ENCODE peak calls at places on chromosomes 1 and 21, in nine cellular contexts. H is upper lobe of right lung; R is OCI-LY7; M is astrocyte of the cerebellum; O is CD8-positive, alpha-beta T cell; J is K562; I is AG09319; D is breast epithelium; P is heart right ventricle. K is an unnamed sample.

GRCh38 chr1:190001187-190001586 is 476.5 kb downstream of the BRINP3 start:
- DNase-seq in D (no peak), O (no peak), M (no peak), I (no peak), J (no peak), R (no peak), P (no peak), H (no peak), K (no peak)

GRCh38 chr1:56645663-56646330 is 683 bp downstream of the PRKAA2 start:
- DNase-seq in J (no peak), P (no peak), O (no peak), D (no peak), H (no peak), M (no peak), R (no peak), I (no peak), K (peak)

GRCh38 chr21:36059823-36060158 is 535 bp downstream of the SETD4 start:
- DNase-seq in J (peak), I (no peak), O (no peak), D (no peak), R (no peak), H (peak), M (no peak), P (peak), K (no peak)

GRCh38 chr1:40404670-40405462 is 31.3 kb downstream of the SMAP2 start:
- DNase-seq in I (peak), O (no peak), M (peak), D (no peak), P (no peak), R (peak), J (peak), H (no peak), K (peak)

GRCh38 chr1:167442854-167443565 is 75.3 kb downstream of the CD247 start:
- DNase-seq in H (no peak), R (no peak), O (peak), J (peak), I (no peak), P (no peak), D (no peak), M (no peak), K (no peak)

GRCh38 chr1:6243993-6244392 is at the start of gene HES3:
- DNase-seq in H (no peak), M (no peak), R (no peak), J (no peak), P (no peak), D (no peak), I (no peak), O (no peak), K (no peak)

GRCh38 chr1:206909167-206909882 is 12.1 kb downstream of the IL24 start:
- DNase-seq in O (peak), H (peak), M (no peak), J (peak), D (peak), P (peak), I (no peak), R (no peak), K (peak)

GRCh38 chr1:36889846-36890245 is 144.5 kb downstream of the GRIK3 start:
- DNase-seq in P (no peak), D (no peak), J (no peak), M (no peak), O (no peak), H (no peak), I (no peak), R (no peak), K (no peak)

GRCh38 chr1:33826711-33827110 is 37.2 kb upstream of the HMGB4 start:
- DNase-seq in P (no peak), R (no peak), M (no peak), H (no peak), I (no peak), J (no peak), O (no peak), D (no peak), K (no peak)

GRCh38 chr1:8381618-8382017 is 63.7 kb downstream of the SLC45A1 start:
- DNase-seq in J (no peak), M (no peak), H (no peak), P (no peak), D (no peak), I (peak), O (no peak), R (no peak), K (no peak)

GRCh38 chr21:28632718-28633408 is 359.8 kb downstream of the LTN1 start:
- DNase-seq in H (no peak), O (no peak), I (no peak), M (no peak), P (no peak), R (no peak), J (no peak), D (no peak), K (no peak)

GRCh38 chr1:30690115-30690645 is 33.2 kb downstream of the MATN1 start:
- DNase-seq in P (no peak), R (no peak), O (no peak), D (peak), J (no peak), I (no peak), H (peak), M (no peak), K (no peak)

GRCh38 chr1:54401799-54402198 is 4.4 kb downstream of the SSBP3 start:
- DNase-seq in J (no peak), H (no peak), R (no peak), M (no peak), I (no peak), P (no peak), O (no peak), D (no peak), K (no peak)

GRCh38 chr21:45019076-45019886 is 55.1 kb upstream of the ADARB1 start:
- DNase-seq in D (no peak), I (no peak), M (no peak), R (no peak), H (peak), J (no peak), O (no peak), P (peak), K (no peak)

GRCh38 chr1:162937721-162938395 is 76.9 kb upstream of the CCDC190 start:
- DNase-seq in P (no peak), J (no peak), H (no peak), D (no peak), M (no peak), I (no peak), R (no peak), O (no peak), K (no peak)

GRCh38 chr1:219745070-219745469 is 132.2 kb upstream of the ZC3H11B start:
- DNase-seq in H (no peak), I (no peak), J (no peak), D (no peak), O (no peak), R (no peak), M (no peak), P (no peak), K (no peak)

GRCh38 chr1:239918633-239919032 is 173.1 kb upstream of the FMN2 start:
- DNase-seq in R (no peak), I (no peak), P (no peak), J (no peak), H (no peak), O (no peak), D (no peak), M (no peak), K (no peak)

GRCh38 chr1:227666286-227666685 is 68.8 kb downstream of the JMJD4 start:
- DNase-seq in R (no peak), I (no peak), J (no peak), D (no peak), H (no peak), O (no peak), M (no peak), P (no peak), K (no peak)

GRCh38 chr1:68493193-68493592 is 3.7 kb downstream of the DEPDC1 start:
- DNase-seq in M (no peak), P (no peak), H (no peak), D (no peak), R (no peak), J (no peak), I (no peak), O (no peak), K (no peak)

GRCh38 chr1:231106347-231106746 is 55.5 kb upstream of the TRIM67 start:
- DNase-seq in M (peak), H (no peak), P (no peak), I (peak), D (no peak), R (no peak), O (no peak), J (no peak), K (no peak)

GRCh38 chr1:39104158-39105060 is 78.3 kb downstream of the NDUFS5 start:
- DNase-seq in I (no peak), O (no peak), M (no peak), J (no peak), R (no peak), P (no peak), H (no peak), D (no peak), K (no peak)

GRCh38 chr1:19772053-19772452 is 27.7 kb downstream of the TMCO4 start:
- DNase-seq in R (no peak), M (no peak), J (no peak), H (no peak), O (no peak), D (no peak), I (no peak), P (no peak), K (no peak)

GRCh38 chr1:230375795-230376194 is 50.3 kb downstream of the PGBD5 start:
- DNase-seq in P (no peak), R (no peak), O (no peak), D (no peak), M (no peak), J (no peak), H (no peak), I (no peak), K (no peak)

GRCh38 chr1:110936567-110936966 is 27.2 kb downstream of the LRIF1 start:
- DNase-seq in O (no peak), J (no peak), P (no peak), H (no peak), I (no peak), R (no peak), M (no peak), D (no peak), K (no peak)

GRCh38 chr1:54407957-54408700 is 1.9 kb upstream of the SSBP3 start:
- DNase-seq in O (no peak), D (no peak), R (no peak), I (no peak), M (peak), H (no peak), J (peak), P (no peak), K (no peak)

GRCh38 chr21:43686811-43687565 is 27.6 kb downstream of the RRP1B start:
- DNase-seq in J (no peak), O (no peak), R (no peak), P (no peak), I (no peak), M (no peak), D (no peak), H (no peak), K (no peak)

GRCh38 chr1:92949937-92950817 is 11.1 kb downstream of the DIPK1A start:
- DNase-seq in P (no peak), R (peak), M (no peak), H (no peak), I (no peak), O (no peak), J (no peak), D (no peak), K (no peak)

GRCh38 chr1:7561331-7561921 is 209.7 kb upstream of the VAMP3 start:
- DNase-seq in D (no peak), P (no peak), M (no peak), O (no peak), H (peak), I (no peak), J (peak), R (no peak), K (no peak)

GRCh38 chr21:44916965-44917364 is 3.7 kb downstream of the ITGB2 start:
- DNase-seq in H (no peak), M (peak), D (no peak), O (no peak), J (no peak), R (no peak), P (no peak), I (no peak), K (no peak)

GRCh38 chr1:101567582-101568189 is 330.9 kb downstream of the S1PR1 start:
- DNase-seq in J (peak), I (no peak), H (peak), R (peak), O (peak), D (no peak), M (no peak), P (peak), K (peak)

GRCh38 chr1:21468597-21468996 is 28.7 kb downstream of the NBPF3 start:
- DNase-seq in M (no peak), D (no peak), R (peak), P (no peak), H (no peak), J (peak), I (no peak), O (no peak), K (peak)
- TF ChIP-seq CTCF in M (peak), D (no peak), R (peak), P (peak), H (peak), J (peak), I (peak), O (peak), K (peak)

GRCh38 chr1:53190210-53190611 is 6.4 kb upstream of the CPT2 start:
- DNase-seq in R (no peak), P (no peak), J (peak), D (no peak), O (no peak), I (no peak), M (no peak), H (no peak), K (no peak)
- TF ChIP-seq CTCF in R (no peak), P (no peak), J (peak), D (no peak), O (no peak), I (no peak), M (no peak), H (no peak), K (no peak)

DNA sequence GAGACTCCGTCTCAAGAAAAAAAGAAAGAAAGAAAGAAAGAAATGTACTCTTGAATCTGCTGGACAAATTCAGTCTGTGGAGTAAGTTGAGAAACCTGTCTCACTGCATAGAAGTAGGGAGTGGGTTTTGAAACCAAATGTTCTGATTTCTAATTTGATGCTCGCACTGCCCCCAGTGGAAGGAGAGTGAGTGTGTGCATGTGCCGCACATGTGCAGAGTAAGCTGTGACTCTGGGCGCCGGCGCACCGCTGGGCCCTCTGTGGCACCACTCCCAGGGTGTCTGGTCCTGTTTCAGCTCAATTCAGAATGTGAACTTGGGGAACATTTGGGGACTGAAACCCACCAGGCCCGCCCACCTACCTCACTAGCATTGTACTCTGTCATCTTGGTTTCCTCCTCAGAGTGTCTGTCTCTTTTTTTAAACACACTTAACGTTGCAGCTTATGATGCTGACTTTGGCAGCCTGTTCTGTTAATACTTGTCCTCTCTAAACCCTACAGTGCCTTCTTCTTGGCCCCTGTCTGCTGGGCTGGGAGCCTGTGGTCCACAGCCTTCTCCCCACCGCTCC is 104.6 kb downstream of the CACNA1E start:
- DNase-seq in J (peak), H (no peak), M (no peak), R (no peak), I (no peak), O (no peak), D (no peak), P (no peak), K (no peak)
- TF ChIP-seq CTCF in J (peak), H (peak), M (no peak), R (peak), I (no peak), O (no peak), D (no peak), P (no peak), K (peak)

GRCh38 chr1:117150316-117150715 is 28.8 kb upstream of the TRIM45 start:
- DNase-seq in D (no peak), P (no peak), J (no peak), R (no peak), I (peak), O (no peak), M (no peak), H (no peak), K (no peak)
- TF ChIP-seq CTCF in D (no peak), P (peak), J (no peak), R (peak), I (no peak), O (no peak), M (no peak), H (no peak), K (no peak)

DNA sequence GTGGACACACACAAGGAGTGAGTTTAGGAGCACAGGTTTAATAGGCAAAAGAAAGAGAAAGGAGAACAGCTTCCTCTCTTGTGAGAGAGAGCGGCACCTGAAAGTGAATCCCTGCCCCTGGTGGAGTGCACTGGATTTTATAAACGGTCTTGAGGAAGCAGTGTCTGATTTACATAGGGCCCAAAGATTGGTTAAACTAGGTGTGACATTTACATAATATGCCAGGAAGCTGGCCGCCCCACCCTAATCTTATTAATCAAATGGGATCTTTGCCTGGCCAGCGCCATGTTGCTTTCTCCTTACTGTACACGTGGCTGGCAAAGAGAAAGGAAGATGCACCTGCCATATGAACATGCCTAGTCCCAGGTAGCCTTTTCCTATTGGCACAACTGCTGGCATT is 38.7 kb downstream of the CFH start:
- DNase-seq in D (no peak), J (no peak), O (no peak), P (no peak), H (no peak), R (no peak), I (no peak), M (no peak), K (no peak)
- TF ChIP-seq CTCF in D (no peak), J (no peak), O (no peak), P (no peak), H (no peak), R (no peak), I (no peak), M (no peak), K (no peak)

GRCh38 chr1:200634449-200635122 is 14.0 kb upstream of the KIF14 start:
- DNase-seq in D (no peak), O (no peak), R (no peak), J (no peak), P (no peak), H (no peak), M (no peak), I (no peak), K (no peak)
- TF ChIP-seq CTCF in D (no peak), O (no peak), R (peak), J (peak), P (no peak), H (no peak), M (no peak), I (no peak), K (peak)

GRCh38 chr1:197619008-197619640 is 156.2 kb downstream of the DENND1B start:
- DNase-seq in I (no peak), D (no peak), P (no peak), R (peak), H (no peak), M (peak), O (no peak), J (no peak), K (no peak)

GRCh38 chr1:197618065-197618464 is 157.2 kb downstream of the DENND1B start:
- DNase-seq in R (no peak), J (no peak), H (no peak), O (no peak), P (no peak), D (no peak), I (no peak), M (no peak), K (no peak)

GRCh38 chr1:197615693-197616011 is 159.6 kb downstream of the DENND1B start:
- DNase-seq in J (no peak), M (no peak), P (no peak), H (no peak), D (no peak), I (no peak), R (no peak), O (no peak), K (no peak)

GRCh38 chr1:197620660-197621273 is 154.5 kb downstream of the DENND1B start:
- DNase-seq in P (no peak), M (no peak), R (no peak), H (no peak), J (no peak), O (no peak), D (no peak), I (no peak), K (no peak)

DNA sequence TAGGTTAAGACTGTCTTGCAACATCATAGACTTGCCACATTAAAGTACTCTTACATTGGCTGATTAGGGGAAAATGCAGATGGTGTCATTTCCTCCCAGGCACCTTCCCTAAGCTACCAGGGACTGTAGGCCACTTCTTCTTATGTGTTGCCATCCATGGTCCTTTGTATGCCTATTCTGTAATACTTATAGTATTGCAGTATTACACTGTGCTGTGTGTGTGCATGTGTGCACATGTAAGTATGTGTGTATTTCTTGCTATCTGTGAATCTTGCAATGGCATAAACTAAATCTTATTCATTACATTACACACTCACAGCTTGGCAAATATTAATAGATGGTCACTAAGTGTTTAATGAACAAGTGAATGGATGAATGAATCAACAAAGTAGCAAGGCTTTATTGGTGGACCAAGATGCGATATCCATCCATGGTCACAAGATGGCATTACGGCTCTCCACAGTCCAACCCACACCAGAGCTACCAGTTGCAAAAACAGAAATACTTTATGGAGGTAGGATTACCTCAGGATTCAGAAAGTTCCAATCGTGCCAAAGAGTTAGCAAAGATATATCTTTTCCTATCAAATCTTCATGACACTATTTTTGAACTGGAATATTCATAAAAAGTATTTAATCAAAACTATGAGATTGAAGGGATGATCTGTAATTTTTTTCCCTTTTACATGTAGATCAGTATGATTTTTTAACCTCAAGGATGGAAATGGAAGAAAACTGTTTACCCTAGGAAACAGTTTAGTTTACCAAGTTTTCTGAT is 160.2 kb downstream of the DENND1B start:
- DNase-seq in I (no peak), H (no peak), D (no peak), O (no peak), P (no peak), R (peak), M (peak), J (peak), K (no peak)
- TF ChIP-seq CTCF in I (peak), H (peak), D (no peak), O (peak), P (peak), R (peak), M (peak), J (peak), K (peak)

GRCh38 chr1:235835226-235835625 is 31.5 kb downstream of the LYST start:
- DNase-seq in O (no peak), I (peak), J (no peak), R (no peak), H (no peak), P (no peak), M (no peak), D (no peak), K (no peak)
- TF ChIP-seq CTCF in O (no peak), I (peak), J (no peak), R (no peak), H (peak), P (peak), M (no peak), D (no peak), K (no peak)

DNA sequence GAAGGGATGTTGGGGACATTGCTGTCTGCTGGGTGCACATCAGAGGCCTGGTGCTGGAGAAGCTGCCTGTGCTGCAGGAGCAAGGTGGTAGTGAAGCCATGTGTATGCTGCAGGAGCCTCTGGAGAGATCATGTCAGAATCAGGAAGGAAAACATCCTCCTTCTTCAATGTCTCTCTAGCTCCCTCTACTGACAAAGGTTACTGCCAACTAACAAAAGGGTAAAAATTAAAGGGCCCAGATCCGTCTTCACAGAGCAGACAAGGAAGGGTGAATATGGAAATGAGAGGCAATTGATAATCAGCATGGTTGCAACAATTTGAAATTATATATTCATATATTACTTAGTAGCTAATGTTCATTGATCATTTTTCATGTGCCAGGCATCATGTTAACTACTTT is 32.2 kb downstream of the FAM177B start:
- DNase-seq in P (no peak), I (no peak), D (no peak), J (no peak), M (no peak), O (no peak), R (peak), H (no peak), K (no peak)
- TF ChIP-seq CTCF in P (no peak), I (no peak), D (no peak), J (peak), M (peak), O (no peak), R (peak), H (peak), K (peak)